ENCODE peak calls at places on chromosomes 2 and 18, in four cellular contexts. B is upper lobe of left lung, Q is colonic mucosa, I is K562. C is an unnamed sample.

GRCh38 chr2:232795920-232796319 is 19.6 kb upstream of the KCNJ13 start:
- DNase-seq in B (no peak), Q (no peak), I (no peak), C (no peak)

GRCh38 chr2:121810959-121811853 is 55.8 kb downstream of the TSN start:
- DNase-seq in B (no peak), Q (peak; percentile 30), I (peak; percentile 64), C (peak; percentile 22)

GRCh38 chr18:64409511-64409910 is 260.6 kb upstream of the LINC00305 start:
- DNase-seq in B (no peak), Q (no peak), I (no peak), C (no peak)

GRCh38 chr2:47300609-47301276 is 102.2 kb upstream of the MSH2 start:
- DNase-seq in B (no peak), Q (no peak), I (peak; percentile 25), C (no peak)

GRCh38 chr2:43806719-43807031 is 32.0 kb downstream of the ABCG5 start:
- DNase-seq in B (no peak), Q (no peak), I (no peak), C (no peak)

GRCh38 chr2:233418761-233419625 is 64.7 kb downstream of the DGKD start:
- DNase-seq in B (peak; percentile 59), Q (no peak), I (no peak), C (no peak)

GRCh38 chr2:197827618-197828017 is 23.2 kb downstream of the PLCL1 start:
- DNase-seq in B (no peak), Q (no peak), I (no peak), C (no peak)

GRCh38 chr2:109352898-109353689 is 224.1 kb downstream of the SH3RF3 start:
- DNase-seq in B (peak; percentile 43), Q (peak; percentile 8), I (no peak), C (no peak)

GRCh38 chr2:218370410-218371063 is 11.5 kb upstream of the SLC11A1 start:
- DNase-seq in B (no peak), Q (no peak), I (no peak), C (no peak)

GRCh38 chr2:1613731-1614354 is 130.5 kb downstream of the PXDN start:
- DNase-seq in B (no peak), Q (no peak), I (peak; percentile 2), C (no peak)

GRCh38 chr2:109722026-109722425 is 72.1 kb upstream of the RGPD5 start:
- DNase-seq in B (no peak), Q (peak; percentile 22), I (no peak), C (no peak)

GRCh38 chr2:145501920-145502319 is 982.0 kb upstream of the ZEB2 start:
- DNase-seq in B (no peak), Q (no peak), I (no peak), C (no peak)

GRCh38 chr2:109537565-109538221 is 76.1 kb downstream of the SEPTIN10 start:
- DNase-seq in B (no peak), Q (no peak), I (no peak), C (no peak)

DNA sequence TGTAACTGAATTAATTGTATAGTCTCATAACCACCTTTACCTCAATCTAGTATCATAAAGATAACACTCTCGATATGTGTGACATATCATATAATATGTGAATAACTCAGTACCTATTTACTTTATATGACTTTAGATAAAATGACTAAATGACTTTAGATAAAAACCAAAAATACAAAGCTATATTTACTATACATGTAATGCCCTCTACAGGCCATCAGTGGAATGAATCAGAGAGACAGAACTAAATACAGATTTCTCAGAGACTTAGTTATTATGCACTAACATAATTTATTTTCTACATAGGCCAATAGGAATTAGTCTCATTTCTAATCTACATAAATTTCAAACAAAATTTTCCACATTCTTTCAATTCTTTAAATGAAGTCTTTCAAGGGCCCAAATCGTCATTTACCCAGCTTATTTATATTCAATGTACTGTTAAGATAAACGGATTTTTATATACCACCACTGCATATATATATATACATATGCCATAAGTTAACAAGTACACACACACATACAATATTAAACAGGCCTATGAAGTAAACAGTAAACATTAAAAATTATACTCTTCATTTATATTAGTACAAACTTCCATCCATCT is 219.9 kb downstream of the EXOC6B start:
- DNase-seq in B (no peak), Q (no peak), I (peak; percentile 23), C (no peak)
- TF ChIP-seq CTCF in B (peak; percentile 44), Q (peak; percentile 66), I (peak; percentile 72), C (peak; percentile 74)

DNA sequence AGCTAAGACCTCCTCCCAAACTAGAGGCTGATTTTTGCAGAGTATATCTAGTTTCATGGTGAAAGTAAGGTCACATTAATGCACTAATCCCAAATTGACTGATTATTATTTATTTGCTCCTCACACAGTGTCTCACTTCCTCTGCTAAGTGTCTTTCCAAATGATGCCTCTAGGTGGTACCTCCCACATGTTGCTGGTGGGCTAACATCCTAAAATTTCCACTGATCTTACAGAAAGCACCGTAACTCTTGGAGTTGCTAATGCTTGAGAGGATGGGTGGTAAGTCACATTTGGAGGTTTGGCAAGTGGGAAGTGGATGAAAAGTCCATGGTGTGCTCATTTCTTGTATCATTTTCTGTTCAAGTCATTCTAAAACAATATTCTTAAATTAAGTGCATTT is 428.7 kb upstream of the GYPC start:
- DNase-seq in B (no peak), Q (no peak), I (peak; percentile 13), C (no peak)
- TF ChIP-seq CTCF in B (no peak), Q (no peak), I (peak; percentile 39), C (peak; percentile 43)

GRCh38 chr2:226247289-226248275 is 552.0 kb downstream of the IRS1 start:
- DNase-seq in B (no peak), Q (no peak), I (no peak), C (no peak)
- TF ChIP-seq CTCF in B (no peak), Q (no peak), I (no peak), C (no peak)

GRCh38 chr2:55050133-55050994 is at the start of gene RTN4:
- DNase-seq in B (peak; percentile 97), Q (peak; percentile 99), I (peak; percentile 100), C (peak; percentile 93)
- TF ChIP-seq CTCF in B (peak; percentile 4), Q (no peak), I (no peak), C (no peak)

DNA sequence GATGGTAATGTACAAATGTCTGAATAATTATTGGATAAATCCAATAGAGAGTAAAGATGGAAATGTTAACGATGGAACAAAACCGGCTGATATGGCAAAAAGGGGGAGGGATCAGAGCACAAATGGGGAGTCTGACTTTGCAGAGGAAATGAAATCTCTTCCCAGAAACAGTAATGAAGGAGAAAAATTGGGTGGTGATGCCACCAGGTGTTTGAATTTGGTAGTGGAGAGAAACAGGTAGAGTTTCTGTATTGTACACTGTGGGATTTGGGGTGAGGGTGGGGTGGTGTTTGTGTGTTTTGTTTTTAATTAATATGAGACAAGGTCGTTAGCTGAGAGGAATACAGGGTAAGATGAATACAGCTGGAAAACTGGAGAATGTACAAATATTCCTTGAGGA is 20.4 kb upstream of the XDH start:
- DNase-seq in B (no peak), Q (no peak), I (no peak), C (no peak)
- TF ChIP-seq CTCF in B (no peak), Q (no peak), I (peak; percentile 23), C (peak; percentile 11)

GRCh38 chr2:70995227-70995729 is 605 bp upstream of the TEX261 start:
- DNase-seq in B (peak; percentile 66), Q (peak; percentile 70), I (peak; percentile 71), C (no peak)

GRCh38 chr2:70992945-70993688 is 1.6 kb downstream of the TEX261 start:
- DNase-seq in B (no peak), Q (no peak), I (no peak), C (no peak)

GRCh38 chr2:70993689-70993986 is 1.0 kb downstream of the TEX261 start:
- DNase-seq in B (no peak), Q (no peak), I (no peak), C (no peak)

GRCh38 chr2:70994055-70994444 is 623 bp downstream of the TEX261 start:
- DNase-seq in B (no peak), Q (no peak), I (peak; percentile 59), C (no peak)

DNA sequence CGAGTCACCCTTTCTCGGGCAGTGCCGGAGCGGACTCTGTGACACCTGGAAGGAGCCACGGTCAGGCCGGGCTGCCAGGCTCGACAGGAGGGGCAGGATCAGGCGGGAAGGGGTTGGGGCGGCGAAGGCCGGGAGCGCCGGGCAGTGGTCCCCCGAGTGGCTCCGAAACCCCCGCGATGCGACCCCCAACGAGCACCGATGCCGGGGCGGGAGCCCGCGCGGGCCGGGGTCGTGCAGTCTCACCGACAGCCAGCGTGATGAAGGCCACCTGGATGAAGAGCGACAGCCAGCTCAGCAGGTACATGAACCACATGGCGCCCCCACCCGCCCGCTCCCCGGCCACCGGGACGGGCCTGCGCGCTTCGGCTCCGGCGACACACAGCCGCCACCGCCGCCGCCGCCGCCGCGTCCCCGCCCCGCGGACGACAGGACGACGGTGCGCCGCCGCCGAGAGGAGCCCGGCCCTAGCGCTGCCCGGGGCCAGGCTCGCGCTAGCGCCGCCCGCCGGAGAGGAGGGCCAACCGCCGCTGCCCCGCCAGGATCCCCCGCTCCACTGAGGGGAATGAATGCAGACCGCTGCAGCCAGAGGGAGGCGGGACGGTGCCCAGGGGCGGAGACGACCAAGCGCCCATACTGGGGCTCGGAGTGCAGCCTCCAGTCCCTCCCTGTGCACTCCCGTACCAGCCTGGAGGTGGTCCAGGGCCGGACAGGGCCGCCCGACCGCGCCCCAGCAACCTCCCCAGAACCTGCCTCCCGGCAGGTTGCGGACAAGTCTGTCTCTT is at the start of gene TEX261:
- DNase-seq in B (peak; percentile 98), Q (peak; percentile 90), I (peak; percentile 91), C (peak; percentile 91)
- TF ChIP-seq CTCF in B (peak; percentile 92), Q (peak; percentile 37), I (peak; percentile 87), C (peak; percentile 75)

C was measured in progenitor cell of endocrine pancreas.